ENCODE peak calls at places on chromosomes 11 and 22, in eight cellular contexts. One of them, this sample, is unnamed. For H3K27me3 and H3K4me1, the result is how much of the 10 kb centered on the place peaks cover.

GRCh38 chr11:118109231-118109630 is 22.5 kb upstream of the SMIM35 start:
- DNase-seq in PC-3: peak
- DNase-seq in hepatocyte: no peak
- DNase-seq in prostate gland: no peak
- DNase-seq in suprapubic skin: no peak
- DNase-seq in fibroblast of lung: peak
- DNase-seq in PC-9: no peak
- DNase-seq in IMR-90: peak
- DNase-seq in this sample: no peak

GRCh38 chr11:116636341-116636968 is 136.3 kb downstream of the BUD13 start:
- DNase-seq in PC-3: no peak
- DNase-seq in hepatocyte: no peak
- DNase-seq in prostate gland: no peak
- DNase-seq in suprapubic skin: no peak
- DNase-seq in fibroblast of lung: no peak
- DNase-seq in PC-9: no peak
- DNase-seq in IMR-90: no peak
- DNase-seq in this sample: no peak

GRCh38 chr11:96794152-96794551 is 404.3 kb downstream of the JRKL start:
- DNase-seq in PC-3: peak
- DNase-seq in hepatocyte: no peak
- DNase-seq in prostate gland: no peak
- DNase-seq in suprapubic skin: no peak
- DNase-seq in fibroblast of lung: no peak
- DNase-seq in PC-9: no peak
- DNase-seq in IMR-90: no peak
- DNase-seq in this sample: no peak

GRCh38 chr11:83139310-83139709 is 17.6 kb upstream of the PCF11 start:
- DNase-seq in PC-3: no peak
- DNase-seq in hepatocyte: no peak
- DNase-seq in prostate gland: peak
- DNase-seq in suprapubic skin: no peak
- DNase-seq in fibroblast of lung: no peak
- DNase-seq in PC-9: no peak
- DNase-seq in IMR-90: no peak
- DNase-seq in this sample: no peak

GRCh38 chr11:111045874-111046273 is 199.7 kb upstream of the POU2AF2 start:
- DNase-seq in PC-3: no peak
- DNase-seq in hepatocyte: no peak
- DNase-seq in prostate gland: no peak
- DNase-seq in suprapubic skin: no peak
- DNase-seq in fibroblast of lung: no peak
- DNase-seq in PC-9: no peak
- DNase-seq in IMR-90: no peak
- DNase-seq in this sample: no peak

GRCh38 chr11:8261921-8262551 is 1.6 kb downstream of the LMO1 start:
- DNase-seq in PC-3: no peak
- DNase-seq in hepatocyte: no peak
- DNase-seq in prostate gland: no peak
- DNase-seq in suprapubic skin: peak
- DNase-seq in fibroblast of lung: no peak
- DNase-seq in PC-9: no peak
- DNase-seq in IMR-90: no peak
- DNase-seq in this sample: no peak

GRCh38 chr11:45324459-45324858 is 38.3 kb upstream of the SYT13 start:
- DNase-seq in PC-3: no peak
- DNase-seq in hepatocyte: no peak
- DNase-seq in prostate gland: no peak
- DNase-seq in suprapubic skin: no peak
- DNase-seq in fibroblast of lung: no peak
- DNase-seq in PC-9: no peak
- DNase-seq in IMR-90: no peak
- DNase-seq in this sample: no peak

GRCh38 chr11:70802185-70802584 is 403.9 kb downstream of the CTTN start:
- DNase-seq in PC-3: no peak
- DNase-seq in hepatocyte: no peak
- DNase-seq in prostate gland: no peak
- DNase-seq in suprapubic skin: no peak
- DNase-seq in fibroblast of lung: no peak
- DNase-seq in PC-9: no peak
- DNase-seq in IMR-90: no peak
- DNase-seq in this sample: no peak

GRCh38 chr22:39956932-39957664 is 3.1 kb upstream of the TMA7B start:
- DNase-seq in PC-3: no peak
- DNase-seq in hepatocyte: no peak
- DNase-seq in prostate gland: no peak
- DNase-seq in suprapubic skin: no peak
- DNase-seq in fibroblast of lung: no peak
- DNase-seq in PC-9: no peak
- DNase-seq in IMR-90: no peak
- DNase-seq in this sample: no peak

GRCh38 chr11:63641727-63642126 is 27.5 kb upstream of the PLAAT3 start:
- DNase-seq in PC-3: no peak
- DNase-seq in hepatocyte: no peak
- DNase-seq in prostate gland: no peak
- DNase-seq in suprapubic skin: no peak
- DNase-seq in fibroblast of lung: peak
- DNase-seq in PC-9: no peak
- DNase-seq in IMR-90: peak
- DNase-seq in this sample: no peak

GRCh38 chr11:77517226-77517625 is 43.3 kb upstream of the PAK1 start:
- DNase-seq in PC-3: peak
- DNase-seq in hepatocyte: no peak
- DNase-seq in prostate gland: no peak
- DNase-seq in suprapubic skin: no peak
- DNase-seq in fibroblast of lung: peak
- DNase-seq in PC-9: no peak
- DNase-seq in IMR-90: no peak
- DNase-seq in this sample: no peak

GRCh38 chr11:2325719-2326118 is 23.9 kb downstream of the TSPAN32 start:
- DNase-seq in PC-3: peak
- DNase-seq in hepatocyte: no peak
- DNase-seq in prostate gland: peak
- DNase-seq in suprapubic skin: peak
- DNase-seq in fibroblast of lung: peak
- DNase-seq in PC-9: peak
- DNase-seq in IMR-90: peak
- DNase-seq in this sample: no peak

GRCh38 chr11:55726715-55727324 is 46.4 kb upstream of the OR5D13 start:
- DNase-seq in PC-3: peak
- DNase-seq in hepatocyte: no peak
- DNase-seq in prostate gland: no peak
- DNase-seq in suprapubic skin: no peak
- DNase-seq in fibroblast of lung: no peak
- DNase-seq in PC-9: peak
- DNase-seq in IMR-90: no peak
- DNase-seq in this sample: no peak

DNA sequence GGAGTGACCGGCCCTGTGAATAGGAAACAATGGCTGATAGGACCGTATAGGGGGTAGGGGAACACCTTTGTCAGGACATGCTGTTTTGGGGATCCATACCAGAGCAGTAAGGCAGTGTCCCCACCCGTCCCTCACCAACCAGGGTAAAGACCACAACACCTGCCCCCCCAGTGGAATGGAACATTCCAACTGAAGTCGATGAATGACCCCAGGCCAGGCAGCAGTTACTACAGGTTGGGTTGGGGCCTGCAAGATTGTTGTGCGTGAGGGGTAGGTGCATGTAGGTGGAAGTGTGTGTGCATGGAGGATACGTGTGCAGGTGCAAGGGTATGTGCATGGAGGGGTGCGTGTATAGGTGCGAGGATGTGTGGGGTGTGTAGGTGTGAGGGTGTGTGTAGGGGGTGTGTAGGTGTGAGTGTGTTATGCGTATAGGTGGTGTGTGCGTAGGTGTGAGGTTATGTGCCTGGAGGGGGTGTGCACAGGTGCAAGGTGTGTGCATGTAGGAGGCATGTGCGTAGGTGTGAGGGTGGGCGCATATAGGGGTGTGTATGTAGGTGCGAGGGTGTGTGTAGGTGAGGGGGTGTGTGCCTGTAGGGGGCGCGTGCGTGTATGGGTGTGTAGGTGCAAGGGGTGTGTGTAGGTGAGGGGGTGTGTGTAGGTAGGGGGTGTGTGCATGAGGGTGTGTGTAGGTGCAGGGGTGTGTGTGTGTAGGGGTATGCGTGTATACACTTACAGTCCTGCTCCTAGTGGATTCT is 32.9 kb downstream of the PISD start:
- DNase-seq in PC-3: no peak
- DNase-seq in hepatocyte: no peak
- DNase-seq in prostate gland: no peak
- DNase-seq in suprapubic skin: no peak
- DNase-seq in fibroblast of lung: no peak
- DNase-seq in PC-9: no peak
- DNase-seq in IMR-90: no peak
- DNase-seq in this sample: no peak
- H3K27ac ChIP-seq in PC-3: no peak
- H3K27ac ChIP-seq in hepatocyte: peak
- H3K27ac ChIP-seq in prostate gland: no peak
- H3K27ac ChIP-seq in suprapubic skin: peak
- H3K27ac ChIP-seq in fibroblast of lung: no peak
- H3K27ac ChIP-seq in PC-9: no peak
- H3K27ac ChIP-seq in IMR-90: peak
- H3K27ac ChIP-seq in this sample: peak

DNA sequence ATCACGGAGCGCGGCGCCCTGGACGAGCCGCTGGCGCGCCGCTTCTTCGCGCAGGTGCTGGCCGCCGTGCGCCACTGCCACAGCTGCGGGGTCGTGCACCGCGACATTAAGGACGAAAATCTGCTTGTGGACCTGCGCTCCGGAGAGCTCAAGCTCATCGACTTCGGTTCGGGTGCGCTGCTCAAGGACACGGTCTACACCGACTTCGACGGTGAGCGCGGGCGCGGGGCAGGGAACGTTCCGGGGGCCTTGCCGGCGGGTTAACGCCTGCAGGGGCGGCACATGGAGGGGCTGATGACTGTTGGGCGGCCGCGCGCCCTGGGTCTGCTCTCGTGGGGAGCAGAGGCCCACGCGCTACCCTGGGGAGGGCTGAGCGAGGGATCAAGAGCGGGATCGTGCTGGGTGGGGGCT is 1.0 kb downstream of the PIM3 start:
- DNase-seq in PC-3: no peak
- DNase-seq in hepatocyte: no peak
- DNase-seq in prostate gland: no peak
- DNase-seq in suprapubic skin: no peak
- DNase-seq in fibroblast of lung: no peak
- DNase-seq in PC-9: no peak
- DNase-seq in IMR-90: no peak
- DNase-seq in this sample: peak
- H3K27me3 ChIP-seq in PC-3: under half
- H3K27me3 ChIP-seq in hepatocyte: under half
- H3K27me3 ChIP-seq in prostate gland: under half
- H3K27me3 ChIP-seq in suprapubic skin: under half
- H3K27me3 ChIP-seq in fibroblast of lung: under half
- H3K27me3 ChIP-seq in PC-9: under half
- H3K27me3 ChIP-seq in IMR-90: under half
- H3K27me3 ChIP-seq in this sample: under half

DNA sequence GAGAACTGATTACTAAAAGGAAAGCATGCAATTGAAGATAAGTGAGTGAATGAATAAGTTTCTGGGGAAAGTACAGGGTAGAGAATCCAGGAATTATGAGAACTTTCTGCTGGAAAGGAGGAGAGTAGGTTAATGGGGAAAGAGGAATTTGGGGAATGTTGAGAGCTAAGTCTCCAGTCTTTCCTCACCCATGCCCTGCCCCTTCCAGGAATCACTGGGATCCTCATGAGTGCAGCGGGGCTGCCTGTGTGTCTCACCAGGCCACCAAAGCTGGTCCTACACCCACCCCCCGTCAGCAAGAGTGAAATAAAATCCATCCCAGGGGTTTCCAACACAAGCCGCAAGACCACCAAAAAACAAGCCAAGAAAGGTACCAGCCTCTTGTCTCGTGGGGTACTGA is 17.0 kb downstream of the DTX4 start:
- DNase-seq in PC-3: no peak
- DNase-seq in hepatocyte: no peak
- DNase-seq in prostate gland: no peak
- DNase-seq in suprapubic skin: no peak
- DNase-seq in fibroblast of lung: peak
- DNase-seq in PC-9: no peak
- DNase-seq in IMR-90: no peak
- DNase-seq in this sample: no peak
- H3K4me1 ChIP-seq in PC-3: under half
- H3K4me1 ChIP-seq in hepatocyte: under half
- H3K4me1 ChIP-seq in prostate gland: under half
- H3K4me1 ChIP-seq in suprapubic skin: under half
- H3K4me1 ChIP-seq in fibroblast of lung: under half
- H3K4me1 ChIP-seq in PC-9: half or more
- H3K4me1 ChIP-seq in IMR-90: under half
- H3K4me1 ChIP-seq in this sample: under half

GRCh38 chr11:112134473-112134872 is 29.4 kb downstream of the IL18 start:
- DNase-seq in PC-3: no peak
- DNase-seq in hepatocyte: no peak
- DNase-seq in prostate gland: no peak
- DNase-seq in suprapubic skin: no peak
- DNase-seq in fibroblast of lung: no peak
- DNase-seq in PC-9: no peak
- DNase-seq in IMR-90: no peak
- DNase-seq in this sample: no peak

GRCh38 chr11:112127056-112127455 is 36.8 kb downstream of the IL18 start:
- DNase-seq in PC-3: no peak
- DNase-seq in hepatocyte: no peak
- DNase-seq in prostate gland: no peak
- DNase-seq in suprapubic skin: no peak
- DNase-seq in fibroblast of lung: no peak
- DNase-seq in PC-9: no peak
- DNase-seq in IMR-90: no peak
- DNase-seq in this sample: no peak

GRCh38 chr11:112128483-112129121 is 35.3 kb downstream of the IL18 start:
- DNase-seq in PC-3: peak
- DNase-seq in hepatocyte: peak
- DNase-seq in prostate gland: peak
- DNase-seq in suprapubic skin: peak
- DNase-seq in fibroblast of lung: peak
- DNase-seq in PC-9: peak
- DNase-seq in IMR-90: peak
- DNase-seq in this sample: no peak

GRCh38 chr11:112129656-112130055 is 34.2 kb downstream of the IL18 start:
- DNase-seq in PC-3: no peak
- DNase-seq in hepatocyte: no peak
- DNase-seq in prostate gland: no peak
- DNase-seq in suprapubic skin: no peak
- DNase-seq in fibroblast of lung: no peak
- DNase-seq in PC-9: no peak
- DNase-seq in IMR-90: no peak
- DNase-seq in this sample: no peak

GRCh38 chr11:112132737-112133136 is 31.2 kb downstream of the IL18 start:
- DNase-seq in PC-3: no peak
- DNase-seq in hepatocyte: no peak
- DNase-seq in prostate gland: no peak
- DNase-seq in suprapubic skin: no peak
- DNase-seq in fibroblast of lung: no peak
- DNase-seq in PC-9: no peak
- DNase-seq in IMR-90: no peak
- DNase-seq in this sample: no peak
- H3K27ac ChIP-seq in PC-3: no peak
- H3K27ac ChIP-seq in hepatocyte: no peak
- H3K27ac ChIP-seq in prostate gland: no peak
- H3K27ac ChIP-seq in suprapubic skin: no peak
- H3K27ac ChIP-seq in fibroblast of lung: no peak
- H3K27ac ChIP-seq in PC-9: no peak
- H3K27ac ChIP-seq in IMR-90: no peak
- H3K27ac ChIP-seq in this sample: no peak

This sample was measured in naive thymus-derived CD4-positive, alpha-beta T cell.